ENCODE peak calls at places on chromosome 9, in six cellular contexts. One of them, this sample, is unnamed.

GRCh38 chr9:17578911-17579793 is at the start of gene SH3GL2:
- DNase-seq in frontal cortex: peak; percentile 56
- DNase-seq in activated gamma-delta T cell treated with Interleukin-2 at 50 U/mL for 16 hours: no peak
- DNase-seq in activated CD4-positive, CD25-positive, alpha-beta regulatory T cell treated with anti-CD3 and anti-CD28 coated beads, Interleukin-2, amount 50 U/mL, for 16 hours: no peak
- DNase-seq in iris pigment epithelial cell: peak; percentile 14
- DNase-seq in ecto neural progenitor cell: peak; percentile 70
- DNase-seq in this sample: peak; percentile 11

GRCh38 chr9:125538092-125538473 is 168.9 kb downstream of the MAPKAP1 start:
- DNase-seq in activated CD4-positive, CD25-positive, alpha-beta regulatory T cell treated with anti-CD3 and anti-CD28 coated beads, Interleukin-2, amount 50 U/mL, for 16 hours: no peak
- DNase-seq in iris pigment epithelial cell: peak; percentile 95
- DNase-seq in ecto neural progenitor cell: no peak
- DNase-seq in activated gamma-delta T cell treated with Interleukin-2 at 50 U/mL for 16 hours: no peak
- DNase-seq in frontal cortex: no peak
- DNase-seq in this sample: peak; percentile 91

GRCh38 chr9:116490321-116490720 is 196.8 kb upstream of the TRIM32 start:
- DNase-seq in frontal cortex: no peak
- DNase-seq in activated CD4-positive, CD25-positive, alpha-beta regulatory T cell treated with anti-CD3 and anti-CD28 coated beads, Interleukin-2, amount 50 U/mL, for 16 hours: no peak
- DNase-seq in ecto neural progenitor cell: no peak
- DNase-seq in activated gamma-delta T cell treated with Interleukin-2 at 50 U/mL for 16 hours: no peak
- DNase-seq in iris pigment epithelial cell: peak; percentile 65
- DNase-seq in this sample: peak; percentile 39

GRCh38 chr9:95876595-95876994 is 1.1 kb downstream of the ERCC6L2 start:
- DNase-seq in activated CD4-positive, CD25-positive, alpha-beta regulatory T cell treated with anti-CD3 and anti-CD28 coated beads, Interleukin-2, amount 50 U/mL, for 16 hours: no peak
- DNase-seq in ecto neural progenitor cell: no peak
- DNase-seq in iris pigment epithelial cell: no peak
- DNase-seq in activated gamma-delta T cell treated with Interleukin-2 at 50 U/mL for 16 hours: no peak
- DNase-seq in frontal cortex: no peak
- DNase-seq in this sample: no peak

GRCh38 chr9:92960561-92961290 is 13.4 kb downstream of the FGD3 start:
- DNase-seq in ecto neural progenitor cell: no peak
- DNase-seq in activated gamma-delta T cell treated with Interleukin-2 at 50 U/mL for 16 hours: no peak
- DNase-seq in frontal cortex: no peak
- DNase-seq in iris pigment epithelial cell: no peak
- DNase-seq in activated CD4-positive, CD25-positive, alpha-beta regulatory T cell treated with anti-CD3 and anti-CD28 coated beads, Interleukin-2, amount 50 U/mL, for 16 hours: no peak
- DNase-seq in this sample: no peak

GRCh38 chr9:121326130-121326838 is 43.8 kb downstream of the STOM start:
- DNase-seq in activated gamma-delta T cell treated with Interleukin-2 at 50 U/mL for 16 hours: no peak
- DNase-seq in ecto neural progenitor cell: no peak
- DNase-seq in iris pigment epithelial cell: peak; percentile 26
- DNase-seq in activated CD4-positive, CD25-positive, alpha-beta regulatory T cell treated with anti-CD3 and anti-CD28 coated beads, Interleukin-2, amount 50 U/mL, for 16 hours: no peak
- DNase-seq in frontal cortex: peak; percentile 35
- DNase-seq in this sample: peak; percentile 93

GRCh38 chr9:89340332-89340731 is 22.0 kb downstream of the SECISBP2 start:
- DNase-seq in frontal cortex: no peak
- DNase-seq in activated gamma-delta T cell treated with Interleukin-2 at 50 U/mL for 16 hours: no peak
- DNase-seq in activated CD4-positive, CD25-positive, alpha-beta regulatory T cell treated with anti-CD3 and anti-CD28 coated beads, Interleukin-2, amount 50 U/mL, for 16 hours: no peak
- DNase-seq in ecto neural progenitor cell: no peak
- DNase-seq in iris pigment epithelial cell: no peak
- DNase-seq in this sample: no peak

GRCh38 chr9:68822596-68823165 is 117.6 kb downstream of the PIP5K1B start:
- DNase-seq in activated CD4-positive, CD25-positive, alpha-beta regulatory T cell treated with anti-CD3 and anti-CD28 coated beads, Interleukin-2, amount 50 U/mL, for 16 hours: no peak
- DNase-seq in iris pigment epithelial cell: no peak
- DNase-seq in frontal cortex: no peak
- DNase-seq in ecto neural progenitor cell: no peak
- DNase-seq in activated gamma-delta T cell treated with Interleukin-2 at 50 U/mL for 16 hours: no peak
- DNase-seq in this sample: peak; percentile 32

GRCh38 chr9:81264516-81264915 is 424.8 kb downstream of the TLE1 start:
- DNase-seq in activated CD4-positive, CD25-positive, alpha-beta regulatory T cell treated with anti-CD3 and anti-CD28 coated beads, Interleukin-2, amount 50 U/mL, for 16 hours: no peak
- DNase-seq in ecto neural progenitor cell: no peak
- DNase-seq in iris pigment epithelial cell: peak; percentile 87
- DNase-seq in frontal cortex: no peak
- DNase-seq in activated gamma-delta T cell treated with Interleukin-2 at 50 U/mL for 16 hours: no peak
- DNase-seq in this sample: peak; percentile 48

GRCh38 chr9:109329274-109330258 is 8.7 kb upstream of the EPB41L4B start:
- DNase-seq in ecto neural progenitor cell: no peak
- DNase-seq in activated CD4-positive, CD25-positive, alpha-beta regulatory T cell treated with anti-CD3 and anti-CD28 coated beads, Interleukin-2, amount 50 U/mL, for 16 hours: no peak
- DNase-seq in activated gamma-delta T cell treated with Interleukin-2 at 50 U/mL for 16 hours: no peak
- DNase-seq in frontal cortex: no peak
- DNase-seq in iris pigment epithelial cell: peak; percentile 46
- DNase-seq in this sample: peak; percentile 63

GRCh38 chr9:28031521-28032177 is 458.4 kb upstream of the C9orf72 start:
- DNase-seq in iris pigment epithelial cell: no peak
- DNase-seq in activated CD4-positive, CD25-positive, alpha-beta regulatory T cell treated with anti-CD3 and anti-CD28 coated beads, Interleukin-2, amount 50 U/mL, for 16 hours: no peak
- DNase-seq in ecto neural progenitor cell: peak; percentile 51
- DNase-seq in activated gamma-delta T cell treated with Interleukin-2 at 50 U/mL for 16 hours: no peak
- DNase-seq in frontal cortex: no peak
- DNase-seq in this sample: no peak

GRCh38 chr9:104866186-104866585 is 61.8 kb downstream of the ABCA1 start:
- DNase-seq in ecto neural progenitor cell: no peak
- DNase-seq in activated gamma-delta T cell treated with Interleukin-2 at 50 U/mL for 16 hours: no peak
- DNase-seq in activated CD4-positive, CD25-positive, alpha-beta regulatory T cell treated with anti-CD3 and anti-CD28 coated beads, Interleukin-2, amount 50 U/mL, for 16 hours: no peak
- DNase-seq in iris pigment epithelial cell: peak; percentile 65
- DNase-seq in frontal cortex: no peak
- DNase-seq in this sample: peak; percentile 44

GRCh38 chr9:118331622-118332045 is 627.4 kb downstream of the TLR4 start:
- DNase-seq in frontal cortex: no peak
- DNase-seq in activated CD4-positive, CD25-positive, alpha-beta regulatory T cell treated with anti-CD3 and anti-CD28 coated beads, Interleukin-2, amount 50 U/mL, for 16 hours: no peak
- DNase-seq in activated gamma-delta T cell treated with Interleukin-2 at 50 U/mL for 16 hours: no peak
- DNase-seq in ecto neural progenitor cell: no peak
- DNase-seq in iris pigment epithelial cell: peak; percentile 38
- DNase-seq in this sample: peak; percentile 27

GRCh38 chr9:86434039-86434726 is 80.0 kb upstream of the TUT7 start:
- DNase-seq in activated CD4-positive, CD25-positive, alpha-beta regulatory T cell treated with anti-CD3 and anti-CD28 coated beads, Interleukin-2, amount 50 U/mL, for 16 hours: no peak
- DNase-seq in ecto neural progenitor cell: no peak
- DNase-seq in iris pigment epithelial cell: peak; percentile 90
- DNase-seq in activated gamma-delta T cell treated with Interleukin-2 at 50 U/mL for 16 hours: no peak
- DNase-seq in frontal cortex: no peak
- DNase-seq in this sample: peak; percentile 85

GRCh38 chr9:116491659-116492058 is 195.4 kb upstream of the TRIM32 start:
- DNase-seq in frontal cortex: no peak
- DNase-seq in ecto neural progenitor cell: no peak
- DNase-seq in activated gamma-delta T cell treated with Interleukin-2 at 50 U/mL for 16 hours: no peak
- DNase-seq in activated CD4-positive, CD25-positive, alpha-beta regulatory T cell treated with anti-CD3 and anti-CD28 coated beads, Interleukin-2, amount 50 U/mL, for 16 hours: no peak
- DNase-seq in iris pigment epithelial cell: no peak
- DNase-seq in this sample: no peak

GRCh38 chr9:114701971-114702370 is 20.0 kb upstream of the TEX48 start:
- DNase-seq in iris pigment epithelial cell: no peak
- DNase-seq in frontal cortex: no peak
- DNase-seq in activated gamma-delta T cell treated with Interleukin-2 at 50 U/mL for 16 hours: no peak
- DNase-seq in activated CD4-positive, CD25-positive, alpha-beta regulatory T cell treated with anti-CD3 and anti-CD28 coated beads, Interleukin-2, amount 50 U/mL, for 16 hours: no peak
- DNase-seq in ecto neural progenitor cell: no peak
- DNase-seq in this sample: no peak

GRCh38 chr9:120413121-120414048 is 166.6 kb downstream of the CDK5RAP2 start:
- DNase-seq in frontal cortex: no peak
- DNase-seq in ecto neural progenitor cell: no peak
- DNase-seq in activated CD4-positive, CD25-positive, alpha-beta regulatory T cell treated with anti-CD3 and anti-CD28 coated beads, Interleukin-2, amount 50 U/mL, for 16 hours: no peak
- DNase-seq in iris pigment epithelial cell: no peak
- DNase-seq in activated gamma-delta T cell treated with Interleukin-2 at 50 U/mL for 16 hours: no peak
- DNase-seq in this sample: no peak

GRCh38 chr9:79734989-79735779 is 163.4 kb downstream of the TLE4 start:
- DNase-seq in frontal cortex: no peak
- DNase-seq in activated CD4-positive, CD25-positive, alpha-beta regulatory T cell treated with anti-CD3 and anti-CD28 coated beads, Interleukin-2, amount 50 U/mL, for 16 hours: no peak
- DNase-seq in iris pigment epithelial cell: no peak
- DNase-seq in activated gamma-delta T cell treated with Interleukin-2 at 50 U/mL for 16 hours: no peak
- DNase-seq in ecto neural progenitor cell: no peak
- DNase-seq in this sample: no peak

This sample was measured in fibroblast of pulmonary artery.